ENCODE peak calls at places on chromosome 7, in eight cellular contexts. H is B cell, Q is keratinocyte, V is spleen, C is mucosa of descending colon, P is HepG2, S is fibroblast of pulmonary artery, I is PC-9. E is an unnamed sample.

GRCh38 chr7:41612386-41612785 is 90.5 kb downstream of the INHBA start:
- DNase-seq in H (no peak), Q (no peak), V (no peak), C (no peak), P (no peak), S (no peak), I (no peak), E (no peak)

GRCh38 chr7:154306036-154306435 is 253.8 kb downstream of the DPP6 start:
- DNase-seq in H (no peak), Q (no peak), V (no peak), C (no peak), P (no peak), S (no peak), I (no peak), E (no peak)

GRCh38 chr7:28207486-28208158 is 27.0 kb upstream of the JAZF1 start:
- DNase-seq in H (peak), Q (no peak), V (no peak), C (no peak), P (no peak), S (peak), I (no peak), E (peak)

GRCh38 chr7:158043461-158044155 is 544.0 kb downstream of the PTPRN2 start:
- DNase-seq in H (no peak), Q (no peak), V (peak), C (no peak), P (no peak), S (no peak), I (no peak), E (no peak)

GRCh38 chr7:106185719-106186118 is 73.6 kb upstream of the SYPL1 start:
- DNase-seq in H (no peak), Q (no peak), V (no peak), C (no peak), P (no peak), S (no peak), I (no peak), E (no peak)

GRCh38 chr7:94423865-94424264 is 29.2 kb downstream of the COL1A2 start:
- DNase-seq in H (no peak), Q (no peak), V (no peak), C (no peak), P (no peak), S (peak), I (peak), E (no peak)

GRCh38 chr7:73626814-73627213 is 2.5 kb upstream of the MLXIPL start:
- DNase-seq in H (no peak), Q (no peak), V (no peak), C (no peak), P (no peak), S (peak), I (peak), E (no peak)

GRCh38 chr7:132575987-132576722 is at the start of gene PLXNA4:
- DNase-seq in H (no peak), Q (no peak), V (no peak), C (no peak), P (no peak), S (peak), I (no peak), E (peak)

GRCh38 chr7:70788276-70788675 is 343.7 kb upstream of the GALNT17 start:
- DNase-seq in H (no peak), Q (no peak), V (no peak), C (no peak), P (no peak), S (no peak), I (peak), E (no peak)

GRCh38 chr7:2016761-2017482 is 215.8 kb downstream of the MAD1L1 start:
- DNase-seq in H (no peak), Q (no peak), V (peak), C (peak), P (no peak), S (no peak), I (no peak), E (no peak)

DNA sequence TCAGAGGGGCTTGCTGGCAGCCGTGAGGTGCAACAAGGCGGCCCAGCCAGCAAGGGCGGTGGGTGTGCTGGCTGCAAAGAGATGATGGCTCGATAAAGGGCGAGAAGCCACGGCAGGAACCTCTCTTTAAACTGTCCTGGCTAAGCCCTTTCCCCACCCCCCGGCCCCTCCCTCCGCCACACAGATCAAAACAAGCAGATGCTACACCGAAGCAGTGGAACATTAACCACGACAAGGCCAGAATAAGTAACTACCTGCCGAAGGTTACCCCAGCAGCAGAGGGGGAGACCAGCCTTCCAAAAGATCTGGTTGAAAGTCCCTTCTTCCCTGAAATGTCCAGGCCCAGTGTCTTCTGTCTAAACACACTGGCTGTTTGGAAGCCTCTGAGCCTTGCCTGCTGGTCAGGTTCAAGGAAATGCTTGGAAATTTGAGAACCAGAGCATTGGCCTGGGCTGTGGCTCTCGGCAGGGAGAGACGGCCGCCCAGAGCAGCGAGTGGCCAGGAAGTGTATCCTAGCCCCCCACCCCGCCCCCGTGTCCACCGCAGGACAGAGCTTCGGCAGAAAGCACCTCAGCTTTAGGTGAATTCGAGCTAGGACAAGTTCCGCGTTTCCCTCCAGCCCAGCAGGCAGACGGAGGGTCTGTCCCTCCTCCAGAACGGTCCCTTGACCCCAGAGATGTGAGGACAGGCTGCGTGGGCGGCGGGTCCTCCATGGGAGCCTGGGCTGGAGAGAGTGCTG is 2.1 kb downstream of the FAM20C start:
- DNase-seq in H (no peak), Q (no peak), V (no peak), C (no peak), P (peak), S (peak), I (peak), E (no peak)
- TF ChIP-seq CTCF in H (no peak), Q (no peak), V (no peak), C (no peak), P (no peak), S (no peak), I (no peak), E (no peak)

DNA sequence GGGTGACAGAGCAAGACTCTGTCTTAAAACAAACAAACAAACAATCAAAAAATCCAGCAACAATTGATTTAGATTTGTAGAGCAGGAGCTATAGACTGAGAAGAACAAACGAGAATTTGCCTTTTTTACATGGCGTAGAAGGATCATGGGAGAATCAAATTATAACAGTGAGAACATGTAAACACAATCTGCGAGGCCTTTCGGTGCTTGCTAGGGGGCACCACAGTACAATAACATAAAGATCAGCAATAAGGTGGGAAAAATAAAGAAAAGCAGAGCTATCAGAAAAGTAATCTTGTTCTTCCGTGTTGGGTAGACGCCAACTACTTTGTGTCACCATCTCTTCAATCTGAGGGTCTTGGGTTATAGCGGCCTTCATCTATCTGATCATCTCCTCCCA is 82.2 kb downstream of the NOD1 start:
- DNase-seq in H (peak), Q (no peak), V (no peak), C (no peak), P (no peak), S (peak), I (no peak), E (no peak)
- TF ChIP-seq CTCF in H (no peak), Q (no peak), V (peak), C (no peak), P (peak), S (peak), I (peak), E (peak)

DNA sequence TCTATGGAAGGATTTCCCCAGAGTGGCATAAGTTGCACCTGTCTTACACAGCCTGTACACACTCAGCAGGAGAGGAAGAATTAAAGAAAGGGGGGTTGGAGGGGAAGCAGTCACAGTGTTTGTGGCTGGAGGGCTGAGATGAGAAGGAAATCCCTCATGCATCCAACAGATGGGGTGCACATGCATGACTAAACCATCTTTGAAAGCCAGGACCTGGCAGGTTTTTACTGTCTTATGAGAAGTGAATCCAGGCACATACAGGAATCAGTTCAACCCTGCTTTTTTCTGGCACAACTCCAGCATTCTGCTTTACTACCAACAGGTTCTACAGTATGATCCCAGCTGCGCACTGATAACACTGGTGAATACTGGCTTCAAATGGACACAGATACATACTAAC is 107.7 kb downstream of the CACNA2D1 start:
- DNase-seq in H (no peak), Q (no peak), V (no peak), C (no peak), P (no peak), S (peak), I (no peak), E (no peak)
- TF ChIP-seq CTCF in H (no peak), Q (no peak), V (no peak), C (no peak), P (no peak), S (no peak), I (no peak), E (no peak)

GRCh38 chr7:20745716-20746115 is 41.0 kb downstream of the SP8 start:
- DNase-seq in H (no peak), Q (no peak), V (no peak), C (no peak), P (no peak), S (no peak), I (no peak), E (no peak)

GRCh38 chr7:20742913-20743312 is 43.8 kb downstream of the SP8 start:
- DNase-seq in H (no peak), Q (no peak), V (no peak), C (no peak), P (no peak), S (no peak), I (no peak), E (no peak)

GRCh38 chr7:20741801-20742200 is 44.9 kb downstream of the SP8 start:
- DNase-seq in H (no peak), Q (no peak), V (no peak), C (no peak), P (no peak), S (no peak), I (no peak), E (no peak)

GRCh38 chr7:20748853-20749252 is 37.8 kb downstream of the SP8 start:
- DNase-seq in H (no peak), Q (no peak), V (no peak), C (no peak), P (no peak), S (no peak), I (no peak), E (no peak)

DNA sequence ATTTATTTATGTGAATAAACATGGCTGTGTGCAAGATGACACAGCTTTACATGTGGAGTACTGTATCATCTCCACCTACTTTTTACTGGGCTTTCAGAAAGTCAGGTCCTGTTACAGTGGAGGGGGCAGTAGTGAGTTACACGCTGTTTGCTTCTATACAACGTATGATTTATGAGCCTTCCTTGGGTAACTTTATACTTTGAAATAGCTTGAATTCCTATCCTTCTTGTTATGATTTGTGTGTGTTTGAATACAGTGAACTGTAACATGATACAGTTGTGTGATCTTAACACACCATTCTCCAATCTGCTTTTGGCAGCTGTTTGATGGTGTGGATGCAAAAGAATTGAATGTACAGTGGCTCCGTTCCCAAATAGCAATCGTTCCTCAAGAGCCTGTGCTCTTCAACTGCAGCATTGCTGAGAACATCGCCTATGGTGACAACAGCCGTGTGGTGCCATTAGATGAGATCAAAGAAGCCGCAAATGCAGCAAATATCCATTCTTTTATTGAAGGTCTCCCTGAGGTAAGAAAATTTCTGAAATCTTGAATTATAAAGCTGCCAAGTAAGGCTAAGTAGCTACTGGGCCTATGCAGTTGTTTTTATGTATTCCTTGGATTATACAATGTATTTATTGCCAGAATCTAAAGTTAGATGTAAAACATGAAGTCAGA is 41.6 kb downstream of the SP8 start:
- DNase-seq in H (no peak), Q (no peak), V (no peak), C (no peak), P (no peak), S (no peak), I (peak), E (no peak)
- TF ChIP-seq CTCF in H (no peak), Q (peak), V (no peak), C (no peak), P (no peak), S (no peak), I (peak), E (no peak)